ENCODE peak calls at places on chromosome 4, in six cellular contexts. A, S, D, Y, M and P are unnamed samples.
A peak's percentile ranks its signal among the peaks of the same experiment; 100 is the strongest.

GRCh38 chr4:154009191-154009590 is 220.3 kb upstream of the SFRP2 start:
- DNase-seq in D (no peak), M (no peak), S (no peak), Y (no peak), A (no peak), P (no peak)

GRCh38 chr4:163748474-163748873 is 254.0 kb downstream of the TMA16 start:
- DNase-seq in D (peak; percentile 19), A (no peak), S (no peak), M (no peak), Y (no peak), P (no peak)

GRCh38 chr4:15366660-15367059 is 61.2 kb upstream of the C1QTNF7 start:
- DNase-seq in D (no peak), Y (no peak), S (no peak), A (no peak), M (no peak), P (no peak)

GRCh38 chr4:95158045-95158444 is 390.7 kb downstream of the UNC5C start:
- DNase-seq in Y (no peak), D (no peak), A (no peak), S (no peak), M (no peak), P (no peak)

GRCh38 chr4:121129606-121130346 is 34.3 kb downstream of the TNIP3 start:
- DNase-seq in A (no peak), Y (no peak), D (no peak), M (no peak), S (no peak), P (no peak)

GRCh38 chr4:4801013-4801412 is 58.5 kb upstream of the MSX1 start:
- DNase-seq in Y (no peak), M (peak; percentile 57), D (no peak), A (no peak), S (no peak), P (no peak)

GRCh38 chr4:7691992-7692391 is 247.7 kb downstream of the AFAP1 start:
- DNase-seq in M (peak; percentile 14), S (no peak), D (no peak), Y (no peak), A (no peak), P (no peak)

GRCh38 chr4:53959373-53959772 is 105.0 kb downstream of the CHIC2 start:
- DNase-seq in S (no peak), M (no peak), Y (peak; percentile 77), D (no peak), A (no peak), P (no peak)

GRCh38 chr4:66691101-66691500 is 854.2 kb downstream of the CENPC start:
- DNase-seq in D (no peak), S (no peak), M (no peak), A (no peak), Y (no peak), P (no peak)

GRCh38 chr4:121041307-121042090 is 30.8 kb downstream of the NDNF start:
- DNase-seq in Y (no peak), M (no peak), D (no peak), A (no peak), S (peak; percentile 20), P (no peak)

GRCh38 chr4:125388653-125389052 is 73.9 kb downstream of the FAT4 start:
- DNase-seq in Y (no peak), A (no peak), D (no peak), S (no peak), M (peak; percentile 81), P (no peak)

GRCh38 chr4:22202351-22203343 is 254.1 kb upstream of the KCNIP4 start:
- DNase-seq in A (no peak), Y (no peak), D (no peak), M (peak; percentile 42), S (no peak), P (no peak)

GRCh38 chr4:148293571-148293970 is 148.6 kb downstream of the NR3C2 start:
- DNase-seq in Y (no peak), A (no peak), D (no peak), M (no peak), S (no peak), P (no peak)

DNA sequence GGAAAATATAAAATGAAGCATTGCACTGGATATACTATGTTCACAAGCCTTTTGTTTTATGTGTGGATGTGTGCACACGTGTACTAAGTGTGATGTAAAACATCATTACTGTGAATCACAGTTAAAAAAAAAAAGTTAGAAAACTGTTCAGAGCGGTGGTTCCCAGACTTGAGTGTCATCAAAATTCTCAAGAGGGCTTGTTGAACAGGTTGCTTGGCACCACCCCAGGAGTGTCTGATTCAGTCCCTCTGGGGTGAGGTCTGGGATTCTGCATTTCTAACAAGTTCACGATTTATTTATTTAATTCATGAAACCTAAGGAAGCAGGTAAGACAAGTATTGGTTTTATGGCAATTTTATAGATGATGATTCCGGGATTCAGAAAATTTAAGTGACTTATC is 1.8 kb downstream of the CENPU start:
- DNase-seq in A (no peak), M (peak; percentile 41), D (no peak), Y (no peak), S (no peak), P (no peak)
- H3K4me3 ChIP-seq in A (no peak overlapping the region), M (peak overlapping the region; percentile 98), D (no peak overlapping the region), Y (no peak overlapping the region), S (peak overlapping the region; percentile 91), P (no peak overlapping the region)

DNA sequence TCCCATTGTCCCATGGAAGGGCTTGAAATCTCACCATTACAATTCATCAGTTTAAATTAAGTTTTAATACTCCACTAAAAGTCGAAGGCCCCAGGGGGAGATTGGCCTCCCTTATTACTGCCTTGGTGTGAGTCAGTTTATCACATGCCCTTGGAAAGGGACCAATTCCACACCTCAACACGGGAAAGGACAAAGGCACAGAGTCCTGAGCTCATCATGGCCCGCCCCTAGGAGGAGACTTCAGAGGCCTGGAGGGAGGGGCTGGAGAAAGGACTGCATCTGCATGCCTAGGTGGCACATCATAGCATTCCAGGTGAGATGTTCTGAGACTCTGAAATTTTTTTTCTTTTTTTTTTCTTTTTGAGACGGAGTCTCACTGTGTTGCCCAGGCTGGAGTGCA is 2.8 kb upstream of the SEL1L3 start:
- DNase-seq in M (peak; percentile 32), A (no peak), Y (peak; percentile 76), S (no peak), D (peak; percentile 51), P (no peak)
- H3K4me3 ChIP-seq in M (no peak overlapping the region), A (no peak overlapping the region), Y (no peak overlapping the region), S (no peak overlapping the region), D (no peak overlapping the region), P (no peak overlapping the region)

GRCh38 chr4:119264743-119265142 is 52.2 kb downstream of the USP53 start:
- DNase-seq in A (no peak), Y (no peak), D (no peak), M (no peak), S (no peak), P (no peak)
- H3K4me3 ChIP-seq in A (no peak overlapping the region), Y (no peak overlapping the region), D (no peak overlapping the region), M (no peak overlapping the region), S (no peak overlapping the region), P (no peak overlapping the region)

GRCh38 chr4:10112658-10113284 is 3.8 kb downstream of the WDR1 start:
- DNase-seq in M (no peak), Y (peak; percentile 35), D (no peak), A (no peak), S (no peak), P (no peak)

GRCh38 chr4:10113362-10114047 is 3.1 kb downstream of the WDR1 start:
- DNase-seq in D (no peak), S (no peak), A (no peak), Y (no peak), M (no peak), P (no peak)

GRCh38 chr4:10115271-10115656 is 1.3 kb downstream of the WDR1 start:
- DNase-seq in D (no peak), M (no peak), A (no peak), Y (no peak), S (no peak), P (no peak)

GRCh38 chr4:10114607-10115006 is 2.0 kb downstream of the WDR1 start:
- DNase-seq in S (no peak), Y (no peak), D (no peak), M (no peak), A (no peak), P (no peak)

DNA sequence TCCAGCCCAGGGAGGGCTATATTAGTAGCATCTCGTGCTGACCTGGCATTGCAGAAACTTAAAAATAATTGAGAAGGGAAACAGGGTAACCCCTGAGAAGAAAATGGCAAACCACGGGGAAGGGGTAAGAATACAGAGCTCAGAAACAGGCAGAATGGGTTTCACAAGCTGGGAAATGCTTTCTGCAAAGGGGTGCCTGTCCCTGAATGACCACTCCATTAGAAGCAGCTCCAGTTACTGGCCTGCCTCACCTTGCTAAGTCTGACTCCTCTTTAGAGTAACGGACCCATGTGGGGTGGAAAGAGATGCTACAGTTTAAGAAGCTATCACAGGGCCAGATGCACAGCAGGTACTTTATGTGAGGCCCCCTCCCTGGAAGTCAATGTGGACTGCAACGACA is 2.5 kb downstream of the WDR1 start:
- DNase-seq in S (no peak), D (no peak), Y (no peak), M (no peak), A (no peak), P (no peak)
- H3K4me3 ChIP-seq in S (peak overlapping the region; percentile 99), D (no peak overlapping the region), Y (no peak overlapping the region), M (peak overlapping the region; percentile 84), A (peak overlapping the region; percentile 86), P (no peak overlapping the region)

DNA sequence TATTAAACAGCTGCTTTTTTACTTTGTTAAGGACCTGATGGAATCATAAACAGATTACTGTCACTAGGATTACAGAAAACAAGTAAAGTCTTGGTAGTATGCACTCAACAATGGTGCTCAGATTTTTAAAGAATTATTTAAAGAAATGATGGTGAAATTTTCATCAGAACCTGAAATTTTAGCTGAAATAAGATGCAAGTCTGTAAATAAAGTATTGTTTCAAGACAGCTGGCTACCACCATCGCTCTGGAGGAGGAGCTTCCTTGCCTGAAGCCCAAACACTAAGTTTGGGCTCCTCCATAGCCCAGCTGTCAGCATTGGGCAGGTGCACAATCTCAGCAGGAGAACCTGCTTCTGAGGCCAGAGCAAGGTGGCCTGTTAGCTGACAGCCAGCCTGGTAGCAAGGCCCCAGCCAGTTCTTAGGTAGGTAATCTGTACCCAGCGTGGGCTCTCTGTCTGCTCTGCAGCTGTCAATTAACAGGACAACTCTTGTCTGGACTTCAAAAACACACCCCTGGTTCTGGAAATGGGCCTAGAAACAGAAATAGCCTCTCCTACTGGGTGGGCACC is 4.6 kb downstream of the GAB1 start:
- DNase-seq in Y (no peak), M (no peak), D (no peak), S (no peak), A (peak; percentile 24), P (no peak)
- H3K4me3 ChIP-seq in Y (no peak overlapping the region), M (no peak overlapping the region), D (no peak overlapping the region), S (no peak overlapping the region), A (no peak overlapping the region), P (no peak overlapping the region)

GRCh38 chr4:188444500-188444899 is 305.3 kb downstream of the TRIML1 start:
- DNase-seq in D (no peak), M (no peak), A (no peak), S (no peak), Y (no peak), P (no peak)

GRCh38 chr4:188437535-188437934 is 298.3 kb downstream of the TRIML1 start:
- DNase-seq in M (no peak), Y (no peak), A (no peak), D (no peak), S (no peak), P (no peak)

GRCh38 chr4:188435381-188435780 is 296.1 kb downstream of the TRIML1 start:
- DNase-seq in A (no peak), S (no peak), Y (no peak), M (no peak), D (no peak), P (no peak)

GRCh38 chr4:188434686-188435085 is 295.4 kb downstream of the TRIML1 start:
- DNase-seq in M (no peak), A (no peak), S (no peak), Y (no peak), D (no peak), P (no peak)

GRCh38 chr4:188439641-188440311 is 300.5 kb downstream of the TRIML1 start:
- DNase-seq in A (peak; percentile 42), S (no peak), Y (no peak), M (no peak), D (peak; percentile 52), P (no peak)
- H3K4me3 ChIP-seq in A (no peak overlapping the region), S (no peak overlapping the region), Y (no peak overlapping the region), M (no peak overlapping the region), D (no peak overlapping the region), P (no peak overlapping the region)

GRCh38 chr4:13893987-13894386 is 266.5 kb upstream of the BOD1L1 start:
- DNase-seq in M (no peak), Y (no peak), D (no peak), A (no peak), S (no peak), P (no peak)
- H3K4me3 ChIP-seq in M (no peak overlapping the region), Y (no peak overlapping the region), D (no peak overlapping the region), A (no peak overlapping the region), S (no peak overlapping the region), P (no peak overlapping the region)